ENCODE peak calls at places on chromosomes 13 and 19, in five cellular contexts. One of them, this sample, is unnamed.
A peak's percentile ranks its signal among the peaks of the same experiment; 100 is the strongest.

GRCh38 chr13:39259371-39259770 is 221.1 kb downstream of the NHLRC3 start:
- DNase-seq in thoracic aorta: no peak
- DNase-seq in lower lobe of right lung: no peak
- DNase-seq in kidney: no peak
- DNase-seq in small intestine: no peak
- DNase-seq in this sample: no peak

GRCh38 chr13:34750078-34750703 is 191.9 kb upstream of the NBEA start:
- DNase-seq in thoracic aorta: no peak
- DNase-seq in lower lobe of right lung: peak; percentile 44
- DNase-seq in kidney: no peak
- DNase-seq in small intestine: peak; percentile 2
- DNase-seq in this sample: peak; percentile 28

GRCh38 chr13:44470623-44471562 is 97.3 kb downstream of the SERP2 start:
- DNase-seq in thoracic aorta: no peak
- DNase-seq in lower lobe of right lung: no peak
- DNase-seq in kidney: no peak
- DNase-seq in small intestine: peak; percentile 39
- DNase-seq in this sample: no peak

GRCh38 chr19:6264077-6264445 is 15.7 kb downstream of the MLLT1 start:
- DNase-seq in thoracic aorta: no peak
- DNase-seq in lower lobe of right lung: no peak
- DNase-seq in kidney: no peak
- DNase-seq in small intestine: no peak
- DNase-seq in this sample: peak; percentile 82

GRCh38 chr13:35190241-35190640 is 248.2 kb downstream of the NBEA start:
- DNase-seq in thoracic aorta: no peak
- DNase-seq in lower lobe of right lung: no peak
- DNase-seq in kidney: no peak
- DNase-seq in small intestine: no peak
- DNase-seq in this sample: no peak

GRCh38 chr19:6761053-6761676 is 6.1 kb downstream of the SH2D3A start:
- DNase-seq in thoracic aorta: no peak
- DNase-seq in lower lobe of right lung: no peak
- DNase-seq in kidney: peak; percentile 9
- DNase-seq in small intestine: no peak
- DNase-seq in this sample: peak; percentile 80

GRCh38 chr13:63944896-63945295 is 2529.2 kb upstream of the PCDH20 start:
- DNase-seq in thoracic aorta: no peak
- DNase-seq in lower lobe of right lung: no peak
- DNase-seq in kidney: no peak
- DNase-seq in small intestine: no peak
- DNase-seq in this sample: no peak

GRCh38 chr13:81395368-81395767 is 1054.4 kb upstream of the SPRY2 start:
- DNase-seq in thoracic aorta: no peak
- DNase-seq in lower lobe of right lung: no peak
- DNase-seq in kidney: no peak
- DNase-seq in small intestine: peak; percentile 49
- DNase-seq in this sample: peak; percentile 51

GRCh38 chr13:110225007-110225406 is 82.0 kb downstream of the COL4A1 start:
- DNase-seq in thoracic aorta: no peak
- DNase-seq in lower lobe of right lung: no peak
- DNase-seq in kidney: no peak
- DNase-seq in small intestine: no peak
- DNase-seq in this sample: no peak

GRCh38 chr13:30017880-30018279 is 167.5 kb upstream of the UBL3 start:
- DNase-seq in thoracic aorta: no peak
- DNase-seq in lower lobe of right lung: no peak
- DNase-seq in kidney: no peak
- DNase-seq in small intestine: no peak
- DNase-seq in this sample: peak; percentile 52

GRCh38 chr19:9720541-9720940 is 45.6 kb upstream of the ZNF562 start:
- DNase-seq in thoracic aorta: no peak
- DNase-seq in lower lobe of right lung: no peak
- DNase-seq in kidney: no peak
- DNase-seq in small intestine: no peak
- DNase-seq in this sample: no peak

GRCh38 chr19:32022044-32022945 is 323.1 kb upstream of the ZNF507 start:
- DNase-seq in thoracic aorta: no peak
- DNase-seq in lower lobe of right lung: no peak
- DNase-seq in kidney: peak; percentile 64
- DNase-seq in small intestine: no peak
- DNase-seq in this sample: no peak

GRCh38 chr13:45362939-45363338 is 22.0 kb upstream of the TPT1 start:
- DNase-seq in thoracic aorta: no peak
- DNase-seq in lower lobe of right lung: no peak
- DNase-seq in kidney: no peak
- DNase-seq in small intestine: no peak
- DNase-seq in this sample: peak; percentile 86

GRCh38 chr19:756821-757688 is 6.1 kb downstream of the MISP start:
- DNase-seq in thoracic aorta: no peak
- DNase-seq in lower lobe of right lung: no peak
- DNase-seq in kidney: no peak
- DNase-seq in small intestine: no peak
- DNase-seq in this sample: peak; percentile 64

GRCh38 chr19:19900124-19900523 is 622 bp upstream of the ZNF93 start:
- DNase-seq in thoracic aorta: no peak
- DNase-seq in lower lobe of right lung: no peak
- DNase-seq in kidney: no peak
- DNase-seq in small intestine: no peak
- DNase-seq in this sample: peak; percentile 5

GRCh38 chr13:101785858-101786257 is 333.4 kb downstream of the ITGBL1 start:
- DNase-seq in thoracic aorta: no peak
- DNase-seq in lower lobe of right lung: no peak
- DNase-seq in kidney: no peak
- DNase-seq in small intestine: no peak
- DNase-seq in this sample: peak; percentile 13

GRCh38 chr19:685457-685931 is 9.3 kb downstream of the FSTL3 start:
- DNase-seq in thoracic aorta: no peak
- DNase-seq in lower lobe of right lung: no peak
- DNase-seq in kidney: peak; percentile 69
- DNase-seq in small intestine: no peak
- DNase-seq in this sample: peak; percentile 61

GRCh38 chr19:296476-297225 is 5.4 kb upstream of the PLPP2 start:
- DNase-seq in thoracic aorta: no peak
- DNase-seq in lower lobe of right lung: peak; percentile 80
- DNase-seq in kidney: peak; percentile 63
- DNase-seq in small intestine: no peak
- DNase-seq in this sample: peak; percentile 49

GRCh38 chr13:95236774-95237173 is 64.5 kb downstream of the ABCC4 start:
- DNase-seq in thoracic aorta: no peak
- DNase-seq in lower lobe of right lung: no peak
- DNase-seq in kidney: no peak
- DNase-seq in small intestine: peak; percentile 25
- DNase-seq in this sample: no peak

GRCh38 chr19:49331616-49332055 is 3.6 kb upstream of the CD37 start:
- DNase-seq in thoracic aorta: no peak
- DNase-seq in lower lobe of right lung: no peak
- DNase-seq in kidney: no peak
- DNase-seq in small intestine: peak; percentile 74
- DNase-seq in this sample: peak; percentile 80

GRCh38 chr19:45809643-45810159 is 5.4 kb downstream of the RSPH6A start:
- DNase-seq in thoracic aorta: no peak
- DNase-seq in lower lobe of right lung: no peak
- DNase-seq in kidney: no peak
- DNase-seq in small intestine: peak; percentile 36
- DNase-seq in this sample: peak; percentile 61
- H3K4me3 ChIP-seq in thoracic aorta: no peak overlapping the region
- H3K4me3 ChIP-seq in lower lobe of right lung: no peak overlapping the region
- H3K4me3 ChIP-seq in kidney: no peak overlapping the region
- H3K4me3 ChIP-seq in small intestine: no peak overlapping the region
- H3K4me3 ChIP-seq in this sample: no peak overlapping the region

DNA sequence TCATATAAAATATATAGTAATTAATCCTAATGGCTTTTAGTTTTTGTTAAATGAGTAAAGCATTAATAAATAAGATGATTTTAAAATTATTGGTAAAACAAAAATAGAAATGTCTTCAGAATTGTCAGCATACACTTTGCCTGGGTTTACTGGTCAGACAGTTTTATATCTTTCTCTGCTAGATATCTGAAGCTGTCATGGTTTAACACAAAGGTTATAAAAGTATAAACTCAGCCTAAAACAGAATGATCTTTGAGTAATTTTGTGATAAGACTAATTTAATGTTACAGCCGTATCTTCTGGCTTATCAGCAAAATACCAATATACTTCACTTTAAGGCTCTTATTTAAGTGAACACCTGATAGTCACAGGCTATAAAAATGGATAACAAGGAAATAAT is 17.8 kb upstream of the NAA16 start:
- DNase-seq in thoracic aorta: no peak
- DNase-seq in lower lobe of right lung: no peak
- DNase-seq in kidney: no peak
- DNase-seq in small intestine: no peak
- DNase-seq in this sample: no peak
- H3K36me3 ChIP-seq in thoracic aorta: no peaks in the 10 kb centered on the region
- H3K36me3 ChIP-seq in lower lobe of right lung: no peaks in the 10 kb centered on the region
- H3K36me3 ChIP-seq in kidney: no peaks in the 10 kb centered on the region
- H3K36me3 ChIP-seq in small intestine: no peaks in the 10 kb centered on the region
- H3K36me3 ChIP-seq in this sample: no peaks in the 10 kb centered on the region

GRCh38 chr19:36750066-36750691 is 22.4 kb downstream of the ZNF850 start:
- DNase-seq in thoracic aorta: no peak
- DNase-seq in lower lobe of right lung: no peak
- DNase-seq in kidney: no peak
- DNase-seq in small intestine: no peak
- DNase-seq in this sample: no peak

GRCh38 chr19:36747750-36748149 is 24.9 kb downstream of the ZNF850 start:
- DNase-seq in thoracic aorta: no peak
- DNase-seq in lower lobe of right lung: no peak
- DNase-seq in kidney: no peak
- DNase-seq in small intestine: no peak
- DNase-seq in this sample: no peak

GRCh38 chr19:36745870-36746269 is 26.7 kb downstream of the ZNF850 start:
- DNase-seq in thoracic aorta: no peak
- DNase-seq in lower lobe of right lung: no peak
- DNase-seq in kidney: no peak
- DNase-seq in small intestine: no peak
- DNase-seq in this sample: no peak

DNA sequence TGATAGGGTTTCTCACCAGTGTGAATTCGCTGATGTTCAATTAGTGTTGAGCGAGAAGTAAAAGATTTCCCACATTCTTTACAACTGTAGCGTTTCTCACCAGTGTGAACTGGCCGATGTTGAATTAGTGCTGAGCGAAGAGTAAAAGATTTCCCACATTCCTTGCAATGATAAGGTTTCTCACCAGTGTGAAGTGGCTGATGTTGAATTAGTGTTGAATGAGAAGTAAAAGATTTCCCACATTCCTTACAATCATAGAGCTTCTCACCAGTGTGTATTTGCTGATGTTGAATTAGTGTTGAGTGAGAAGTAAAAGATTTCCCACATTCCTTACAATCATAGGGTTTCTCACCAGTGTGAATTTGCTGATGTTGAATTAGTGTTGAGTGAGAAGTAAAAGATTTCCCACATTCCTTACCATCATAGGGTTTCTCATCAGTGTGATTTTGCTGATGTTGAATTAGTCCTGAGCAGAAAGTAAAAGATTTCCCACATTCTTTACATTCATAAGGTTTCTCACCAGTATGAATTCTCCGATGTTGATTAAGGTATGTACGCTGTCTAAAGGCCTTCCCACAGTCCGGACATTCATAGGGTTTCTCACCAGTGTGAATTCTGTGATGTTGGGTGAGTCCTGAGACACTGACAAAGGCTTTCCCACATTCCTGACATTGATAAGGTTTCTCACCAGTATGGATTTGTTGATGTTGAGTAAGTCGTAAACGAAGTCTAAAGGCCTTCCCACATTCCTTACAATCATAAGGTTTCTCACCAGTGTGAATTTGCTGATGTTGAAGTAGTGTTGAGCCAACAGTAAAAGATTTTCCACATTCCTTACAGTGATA is 24.0 kb downstream of the ZNF850 start:
- DNase-seq in thoracic aorta: no peak
- DNase-seq in lower lobe of right lung: no peak
- DNase-seq in kidney: no peak
- DNase-seq in small intestine: no peak
- DNase-seq in this sample: no peak
- H3K4me3 ChIP-seq in thoracic aorta: no peak overlapping the region
- H3K4me3 ChIP-seq in lower lobe of right lung: no peak overlapping the region
- H3K4me3 ChIP-seq in kidney: peak overlapping the region; percentile 47
- H3K4me3 ChIP-seq in small intestine: no peak overlapping the region
- H3K4me3 ChIP-seq in this sample: no peak overlapping the region

GRCh38 chr19:4951671-4952070 is 17.2 kb upstream of the KDM4B start:
- DNase-seq in thoracic aorta: no peak
- DNase-seq in lower lobe of right lung: no peak
- DNase-seq in kidney: no peak
- DNase-seq in small intestine: no peak
- DNase-seq in this sample: no peak

GRCh38 chr19:4957981-4958380 is 10.9 kb upstream of the KDM4B start:
- DNase-seq in thoracic aorta: no peak
- DNase-seq in lower lobe of right lung: no peak
- DNase-seq in kidney: no peak
- DNase-seq in small intestine: no peak
- DNase-seq in this sample: no peak

GRCh38 chr19:4955274-4955673 is 13.6 kb upstream of the KDM4B start:
- DNase-seq in thoracic aorta: no peak
- DNase-seq in lower lobe of right lung: no peak
- DNase-seq in kidney: no peak
- DNase-seq in small intestine: no peak
- DNase-seq in this sample: no peak

GRCh38 chr19:4952945-4953344 is 16.0 kb upstream of the KDM4B start:
- DNase-seq in thoracic aorta: no peak
- DNase-seq in lower lobe of right lung: no peak
- DNase-seq in kidney: peak; percentile 31
- DNase-seq in small intestine: no peak
- DNase-seq in this sample: no peak
- H3K36me3 ChIP-seq in thoracic aorta: no peaks in the 10 kb centered on the region
- H3K36me3 ChIP-seq in lower lobe of right lung: no peaks in the 10 kb centered on the region
- H3K36me3 ChIP-seq in kidney: no peaks in the 10 kb centered on the region
- H3K36me3 ChIP-seq in small intestine: no peaks in the 10 kb centered on the region
- H3K36me3 ChIP-seq in this sample: peaks cover 10% of the 10 kb centered on the region

DNA sequence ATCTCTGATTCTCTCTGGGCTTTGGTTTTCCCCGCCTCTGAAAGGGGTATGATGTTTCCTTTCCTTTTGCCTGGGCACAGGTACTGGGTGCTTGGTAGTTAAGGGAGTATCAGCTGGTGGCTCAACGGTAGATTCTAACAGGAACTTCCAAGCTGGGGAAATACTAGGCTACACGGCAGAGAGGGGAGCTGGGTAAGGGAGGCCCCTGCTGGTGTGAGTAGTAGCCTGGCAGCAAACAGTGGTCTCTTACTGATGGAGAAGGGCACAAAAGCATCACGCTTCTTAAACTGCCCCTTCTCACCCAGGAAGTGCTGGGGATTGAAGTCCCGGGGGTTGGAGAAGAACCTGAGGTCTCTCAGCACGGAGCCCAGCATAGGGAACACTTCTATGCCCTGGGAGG is 26.9 kb upstream of the CYP2A7 start:
- DNase-seq in thoracic aorta: no peak
- DNase-seq in lower lobe of right lung: no peak
- DNase-seq in kidney: no peak
- DNase-seq in small intestine: no peak
- DNase-seq in this sample: peak; percentile 45
- H3K4me3 ChIP-seq in thoracic aorta: no peak overlapping the region
- H3K4me3 ChIP-seq in lower lobe of right lung: no peak overlapping the region
- H3K4me3 ChIP-seq in kidney: no peak overlapping the region
- H3K4me3 ChIP-seq in small intestine: no peak overlapping the region
- H3K4me3 ChIP-seq in this sample: peak overlapping the region; percentile 42